ENCODE peak calls at places on chromosomes 2 and 18, in six cellular contexts. P, M, G, X, T and A are unnamed samples.
A peak's percentile ranks its signal among the peaks of the same experiment; 100 is the strongest.

GRCh38 chr2:217846321-217846743 is 156.5 kb downstream of the TNS1 start:
- ATAC-seq in P (no peak), M (no peak), G (no peak), X (no peak), T (peak; percentile 39), A (peak; percentile 45)

GRCh38 chr18:32424696-32425095 is 46.0 kb downstream of the GAREM1 start:
- ATAC-seq in P (no peak), M (no peak), G (no peak), X (no peak), T (no peak), A (peak; percentile 46)

GRCh38 chr2:64482765-64483504 is 29.0 kb downstream of the LGALSL start:
- ATAC-seq in P (no peak), M (no peak), G (no peak), X (no peak), T (peak; percentile 40), A (no peak)

GRCh38 chr18:61992923-61993322 is 100.1 kb upstream of the RNF152 start:
- ATAC-seq in P (no peak), M (peak; percentile 36), G (no peak), X (no peak), T (no peak), A (no peak)

GRCh38 chr2:1743396-1744150 is 742 bp downstream of the PXDN start:
- ATAC-seq in P (peak; percentile 30), M (no peak), G (no peak), X (no peak), T (peak; percentile 35), A (peak; percentile 30)

GRCh38 chr2:112942654-112943002 is 31.7 kb downstream of the IL37 start:
- ATAC-seq in P (no peak), M (no peak), G (peak; percentile 41), X (no peak), T (no peak), A (no peak)

GRCh38 chr2:163602196-163602595 is 133.6 kb downstream of the FIGN start:
- ATAC-seq in P (peak; percentile 33), M (no peak), G (no peak), X (no peak), T (no peak), A (no peak)

GRCh38 chr2:159790323-159790722 is 7.7 kb downstream of the CD302 start:
- ATAC-seq in P (no peak), M (peak; percentile 60), G (no peak), X (no peak), T (no peak), A (no peak)

GRCh38 chr2:12106440-12107080 is 360.1 kb downstream of the LPIN1 start:
- ATAC-seq in P (no peak), M (peak; percentile 60), G (no peak), X (peak; percentile 80), T (peak; percentile 67), A (peak; percentile 79)
- TF ChIP-seq POLR2AphosphoS5 in P (no peak), M (no peak), G (no peak), X (no peak), T (no peak), A (no peak)

DNA sequence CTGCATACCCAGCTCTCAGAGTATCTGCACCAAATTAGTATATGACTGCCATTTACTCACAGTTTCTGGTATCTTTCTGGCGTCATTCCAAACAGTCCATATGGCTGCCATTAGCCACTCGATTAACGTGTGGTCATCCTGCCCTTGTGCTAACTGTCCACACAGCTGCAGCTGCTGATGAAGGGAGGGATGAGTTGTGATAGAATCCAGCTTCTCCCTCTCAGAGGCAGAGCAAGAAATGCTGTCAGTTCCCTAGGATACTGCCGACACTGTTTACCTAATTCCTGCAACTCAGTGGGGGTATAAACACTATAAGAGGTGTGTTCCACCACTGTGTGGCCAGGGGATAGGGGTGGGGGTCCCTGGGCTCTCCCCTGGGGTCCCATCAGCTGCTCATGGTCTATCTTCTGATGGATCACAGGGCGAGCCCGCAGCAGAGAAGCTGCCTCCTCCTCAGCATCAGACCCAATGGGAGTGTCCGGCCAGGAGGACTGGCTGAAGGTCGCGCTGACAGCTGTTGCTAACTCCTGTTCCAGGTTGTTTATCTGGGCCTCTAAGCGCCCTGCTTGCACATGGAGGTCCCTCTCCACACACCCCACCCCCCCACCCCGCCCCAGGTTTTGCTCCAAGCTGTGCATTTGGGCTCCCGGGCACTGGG is 17.3 kb upstream of the KLHL23 start:
- ATAC-seq in P (peak; percentile 57), M (no peak), G (peak; percentile 71), X (peak; percentile 22), T (no peak), A (peak; percentile 34)
- H3K4me1 ChIP-seq in P (no peaks in the 10 kb centered on the region), M (no peaks in the 10 kb centered on the region), G (peaks cover 80% of the 10 kb centered on the region), X (peaks cover 14% of the 10 kb centered on the region), T (no peaks in the 10 kb centered on the region), A (peaks cover 31% of the 10 kb centered on the region)

GRCh38 chr2:231604685-231605606 is 12.3 kb downstream of the TEX44 start:
- ATAC-seq in P (peak; percentile 78), M (peak; percentile 84), G (peak; percentile 81), X (peak; percentile 93), T (peak; percentile 80), A (peak; percentile 94)
- TF ChIP-seq POLR2AphosphoS5 in P (no peak), M (peak; percentile 63), G (no peak), X (no peak), T (peak; percentile 3), A (peak; percentile 91)

GRCh38 chr18:76985156-76985950 is 147.2 kb downstream of the MBP start:
- ATAC-seq in P (no peak), M (no peak), G (no peak), X (no peak), T (no peak), A (no peak)
- H3K4me1 ChIP-seq in P (peaks cover 21% of the 10 kb centered on the region), M (peaks cover 25% of the 10 kb centered on the region), G (peaks cover 33% of the 10 kb centered on the region), X (peaks cover 6% of the 10 kb centered on the region), T (peaks cover 5% of the 10 kb centered on the region), A (no peaks in the 10 kb centered on the region)

GRCh38 chr2:20062615-20063545 is 11.5 kb upstream of the LAPTM4A start:
- ATAC-seq in P (no peak), M (peak; percentile 49), G (no peak), X (no peak), T (no peak), A (peak; percentile 64)

GRCh38 chr2:20064421-20064820 is 13.0 kb upstream of the LAPTM4A start:
- ATAC-seq in P (no peak), M (no peak), G (no peak), X (no peak), T (no peak), A (no peak)

GRCh38 chr2:20064841-20065240 is 13.4 kb upstream of the LAPTM4A start:
- ATAC-seq in P (no peak), M (no peak), G (no peak), X (no peak), T (no peak), A (no peak)

GRCh38 chr2:20067992-20068727 is 16.7 kb upstream of the LAPTM4A start:
- ATAC-seq in P (no peak), M (no peak), G (no peak), X (no peak), T (no peak), A (peak; percentile 56)

DNA sequence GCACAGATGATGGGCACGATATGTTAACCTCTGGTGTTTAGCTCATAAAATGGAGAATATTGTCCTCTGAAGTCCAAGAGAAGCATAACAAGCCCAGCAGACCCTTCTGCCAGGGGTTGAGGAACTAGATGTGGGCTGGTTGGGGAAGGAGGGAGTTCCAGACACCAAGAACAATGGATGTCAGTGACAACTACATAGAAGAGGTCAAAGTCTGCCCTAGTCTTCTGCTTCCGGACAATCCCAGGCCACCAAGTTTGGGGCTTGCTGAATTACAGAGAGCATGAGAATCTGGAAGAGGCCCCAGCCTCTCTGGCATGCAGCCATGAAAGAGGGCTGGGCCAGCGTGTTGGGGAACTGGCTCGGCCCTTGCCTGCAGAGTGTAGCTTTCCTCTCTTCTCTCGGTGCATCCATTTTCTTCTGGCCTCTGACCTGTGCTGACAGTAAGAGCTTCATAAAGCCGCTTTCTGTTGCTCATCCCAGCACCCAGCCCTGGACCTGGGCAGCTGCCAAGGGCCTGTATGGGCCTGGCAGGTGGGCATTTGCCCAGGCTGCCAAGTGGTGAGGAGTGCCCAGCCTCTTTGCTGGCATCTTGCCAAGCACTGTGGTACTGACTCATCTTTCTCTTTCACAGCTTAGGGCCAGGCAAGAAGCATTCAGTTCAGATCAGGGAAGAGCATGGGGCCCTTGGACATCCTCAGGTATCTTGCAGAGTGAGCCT is 14.6 kb upstream of the LAPTM4A start:
- ATAC-seq in P (no peak), M (peak; percentile 81), G (peak; percentile 92), X (peak; percentile 64), T (peak; percentile 79), A (peak; percentile 26)
- TF ChIP-seq POLR2AphosphoS5 in P (no peak), M (no peak), G (no peak), X (no peak), T (peak; percentile 54), A (peak; percentile 32)

GRCh38 chr2:7997279-7997678 is 684.6 kb upstream of the ID2 start:
- ATAC-seq in P (no peak), M (peak; percentile 76), G (no peak), X (no peak), T (no peak), A (no peak)
- H3K4me1 ChIP-seq in P (no peaks in the 10 kb centered on the region), M (peaks cover 11% of the 10 kb centered on the region), G (peaks cover 5% of the 10 kb centered on the region), X (no peaks in the 10 kb centered on the region), T (no peaks in the 10 kb centered on the region), A (no peaks in the 10 kb centered on the region)

DNA sequence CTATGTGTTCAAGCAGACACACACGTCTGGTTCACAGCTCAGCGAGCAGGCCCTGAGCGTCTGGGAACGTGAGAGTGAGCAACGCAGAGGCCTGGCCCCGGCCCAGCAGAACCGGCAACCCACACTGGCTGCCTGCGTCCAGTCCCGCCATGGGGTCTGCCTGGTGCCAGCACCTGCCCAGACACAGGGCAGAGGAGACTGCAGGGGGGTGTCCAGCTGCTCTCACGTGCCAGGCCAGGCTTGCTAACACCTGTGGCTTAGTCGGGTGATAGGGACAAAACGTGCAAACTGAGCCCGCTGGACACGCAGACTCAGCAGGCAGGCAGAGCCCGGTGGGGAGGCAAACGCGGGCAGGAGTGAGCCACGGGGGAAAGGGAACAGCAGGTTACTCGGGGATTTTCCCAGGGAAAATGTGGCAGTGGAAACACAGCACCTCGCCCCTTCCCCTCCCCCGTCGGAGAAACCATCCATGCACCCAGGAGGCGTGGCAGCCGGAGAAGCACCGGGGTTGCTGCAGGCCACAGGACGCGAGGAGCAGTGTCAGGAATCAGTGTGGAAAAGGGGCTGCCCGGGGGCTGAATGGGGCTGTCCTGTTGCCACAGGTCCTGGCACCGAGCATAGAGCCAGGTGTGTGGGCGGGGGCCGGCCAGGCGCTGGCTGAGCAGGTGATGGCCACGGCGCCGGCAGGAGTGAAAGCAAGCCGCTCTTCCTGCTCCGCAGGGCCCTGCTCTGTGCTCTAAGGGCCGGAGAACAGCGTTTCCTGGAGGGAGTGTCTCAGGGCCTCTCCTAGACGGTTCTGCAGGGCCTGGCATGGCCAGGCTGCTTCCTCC is 154.7 kb downstream of the HDAC4 start:
- ATAC-seq in P (peak; percentile 77), M (no peak), G (no peak), X (peak; percentile 79), T (peak; percentile 16), A (peak; percentile 48)
- TF ChIP-seq POLR2AphosphoS5 in P (no peak), M (no peak), G (no peak), X (no peak), T (no peak), A (no peak)